ENCODE peak calls at places on chromosomes 16 and 17, in six cellular contexts. P, H, B, M, L and W are unnamed samples.
A peak's percentile ranks its signal among the peaks of the same experiment; 100 is the strongest.

GRCh38 chr16:78770353-78771091 is 671.1 kb downstream of the WWOX start:
- DNase-seq in M (no peak), P (no peak), H (no peak), B (peak; percentile 72), L (peak; percentile 27), W (no peak)

GRCh38 chr17:2053380-2054261 is 1.3 kb upstream of the HIC1 start:
- DNase-seq in P (no peak), L (no peak), B (peak; percentile 78), H (no peak), M (peak; percentile 76), W (peak; percentile 91)

GRCh38 chr16:52545544-52546262 is 1.2 kb downstream of the TOX3 start:
- DNase-seq in M (no peak), P (no peak), B (no peak), H (no peak), L (no peak), W (no peak)

GRCh38 chr17:73956595-73957465 is 246.6 kb upstream of the RPL38 start:
- DNase-seq in L (no peak), P (no peak), M (no peak), H (no peak), B (peak; percentile 27), W (no peak)

GRCh38 chr17:7060165-7060890 is 16.4 kb upstream of the SLC16A11 start:
- DNase-seq in L (no peak), M (peak; percentile 100), H (peak; percentile 92), P (no peak), B (no peak), W (no peak)

GRCh38 chr16:66359012-66359411 is 7.5 kb upstream of the CDH5 start:
- DNase-seq in L (no peak), P (no peak), B (no peak), M (peak; percentile 82), H (peak; percentile 63), W (no peak)

GRCh38 chr17:2239882-2240430 is 63.6 kb downstream of the SMG6 start:
- DNase-seq in B (peak; percentile 63), M (peak; percentile 92), P (no peak), H (peak; percentile 74), L (no peak), W (no peak)

GRCh38 chr16:50305441-50306061 is 39.2 kb downstream of the ADCY7 start:
- DNase-seq in B (no peak), L (no peak), M (no peak), P (no peak), H (no peak), W (peak; percentile 82)

GRCh38 chr16:17252064-17252463 is 218.7 kb downstream of the XYLT1 start:
- DNase-seq in H (no peak), P (no peak), L (no peak), M (no peak), B (no peak), W (no peak)

GRCh38 chr16:3148256-3149192 is 13.7 kb downstream of the ZNF213 start:
- DNase-seq in H (no peak), L (no peak), M (no peak), P (no peak), B (no peak), W (no peak)

GRCh38 chr16:70717065-70717464 is 31.2 kb upstream of the MTSS2 start:
- DNase-seq in H (no peak), L (no peak), P (no peak), B (no peak), M (no peak), W (no peak)

GRCh38 chr16:70715860-70716357 is 30.1 kb upstream of the MTSS2 start:
- DNase-seq in M (no peak), L (no peak), B (no peak), P (peak; percentile 55), H (no peak), W (no peak)

GRCh38 chr16:70714526-70715112 is 28.8 kb upstream of the MTSS2 start:
- DNase-seq in M (no peak), L (no peak), B (no peak), H (no peak), P (no peak), W (no peak)

GRCh38 chr16:70713781-70714180 is 27.9 kb upstream of the MTSS2 start:
- DNase-seq in P (no peak), M (no peak), L (no peak), H (no peak), B (no peak), W (no peak)

DNA sequence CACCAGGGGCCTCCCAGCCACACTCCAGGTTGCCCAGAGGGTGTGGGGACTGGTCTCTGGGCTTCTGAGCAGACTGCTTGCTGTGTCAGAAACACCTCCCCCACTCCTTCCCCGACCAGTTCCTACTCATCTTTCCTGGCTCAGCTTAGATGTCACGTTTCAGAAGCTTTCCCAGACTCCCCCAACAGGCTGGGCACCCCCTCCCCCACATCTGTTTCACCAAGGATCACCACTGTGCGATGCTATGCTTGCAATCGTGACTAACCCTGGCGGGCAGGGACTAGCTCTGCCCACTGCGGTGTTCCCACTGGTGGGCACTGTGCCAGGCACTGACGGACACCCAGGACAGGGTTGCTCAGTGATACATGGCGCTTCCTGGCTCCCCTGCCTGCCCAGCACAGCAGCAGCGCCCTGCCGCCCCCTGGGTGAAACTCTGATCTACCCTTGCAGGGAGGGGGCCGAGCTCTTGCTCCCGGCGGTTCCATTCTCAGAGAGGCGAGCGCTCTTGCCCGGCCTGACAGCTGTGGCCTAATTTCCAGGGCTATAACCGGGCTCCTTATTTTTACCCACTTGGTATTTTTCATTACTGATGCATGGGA is 29.4 kb upstream of the MTSS2 start:
- DNase-seq in M (no peak), P (peak; percentile 91), H (peak; percentile 95), B (peak; percentile 77), L (peak; percentile 51), W (peak; percentile 98)
- TF ChIP-seq CTCF in M (no peak), P (no peak), H (peak; percentile 58), B (peak; percentile 7), L (no peak), W (no peak)

GRCh38 chr16:46690281-46691178 is 1.1 kb downstream of the ORC6 start:
- DNase-seq in L (no peak), H (no peak), P (no peak), M (peak; percentile 25), B (no peak), W (no peak)
- TF ChIP-seq CTCF in L (no peak), H (no peak), P (no peak), M (no peak), B (no peak), W (no peak)

GRCh38 chr17:19677736-19678379 is 29.3 kb downstream of the ALDH3A2 start:
- DNase-seq in M (no peak), P (no peak), B (no peak), H (no peak), L (no peak), W (peak; percentile 23)

GRCh38 chr17:19671433-19671832 is 22.9 kb downstream of the ALDH3A2 start:
- DNase-seq in B (no peak), P (no peak), H (no peak), L (no peak), M (no peak), W (peak; percentile 15)

GRCh38 chr17:19676901-19677300 is 28.4 kb downstream of the ALDH3A2 start:
- DNase-seq in M (no peak), B (no peak), P (no peak), L (no peak), H (no peak), W (peak; percentile 17)

GRCh38 chr17:19670906-19671305 is 22.4 kb downstream of the ALDH3A2 start:
- DNase-seq in B (no peak), P (no peak), M (no peak), H (no peak), L (no peak), W (no peak)

DNA sequence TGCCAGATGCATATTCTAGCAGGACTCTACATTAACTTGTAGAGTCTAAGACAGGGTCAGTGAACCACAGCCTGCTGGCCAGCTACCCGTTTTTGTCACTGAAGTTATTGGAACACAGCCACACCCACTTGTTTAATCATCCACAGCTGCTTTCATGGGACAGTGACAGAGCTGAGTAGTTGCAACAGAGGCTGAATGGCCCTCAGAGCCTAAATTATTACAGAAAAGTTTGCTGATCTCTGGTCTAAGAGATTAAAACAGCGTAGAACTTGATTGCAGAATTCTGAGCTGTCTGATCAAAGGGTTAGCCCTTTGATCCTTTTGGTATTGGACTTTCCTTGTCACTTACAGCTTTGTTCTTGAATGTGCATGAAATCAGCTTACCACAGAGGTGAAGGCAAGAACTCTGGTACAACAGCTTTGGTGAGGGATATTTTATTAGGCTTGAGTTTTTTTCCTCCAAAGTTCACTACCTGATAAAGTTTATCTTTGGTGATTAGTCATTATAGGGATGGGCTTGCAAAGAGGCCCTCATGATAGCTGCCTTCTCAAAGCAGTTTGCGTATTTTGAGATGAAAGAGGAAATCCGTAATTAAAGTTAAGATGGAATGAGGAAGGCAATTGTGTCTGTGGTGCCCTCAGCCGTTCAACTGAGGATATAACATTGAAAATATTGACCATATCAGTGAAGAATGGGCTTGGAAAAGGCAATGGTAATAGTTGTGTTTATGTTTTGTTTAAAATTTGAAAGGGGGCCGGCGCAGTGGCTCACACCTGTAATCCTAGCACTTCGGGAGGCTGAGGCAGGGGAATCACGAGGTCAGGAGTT is 23.7 kb downstream of the ALDH3A2 start:
- DNase-seq in L (no peak), M (peak; percentile 11), B (peak; percentile 48), H (no peak), P (no peak), W (no peak)
- TF ChIP-seq CTCF in L (no peak), M (no peak), B (no peak), H (peak; percentile 30), P (no peak), W (no peak)

DNA sequence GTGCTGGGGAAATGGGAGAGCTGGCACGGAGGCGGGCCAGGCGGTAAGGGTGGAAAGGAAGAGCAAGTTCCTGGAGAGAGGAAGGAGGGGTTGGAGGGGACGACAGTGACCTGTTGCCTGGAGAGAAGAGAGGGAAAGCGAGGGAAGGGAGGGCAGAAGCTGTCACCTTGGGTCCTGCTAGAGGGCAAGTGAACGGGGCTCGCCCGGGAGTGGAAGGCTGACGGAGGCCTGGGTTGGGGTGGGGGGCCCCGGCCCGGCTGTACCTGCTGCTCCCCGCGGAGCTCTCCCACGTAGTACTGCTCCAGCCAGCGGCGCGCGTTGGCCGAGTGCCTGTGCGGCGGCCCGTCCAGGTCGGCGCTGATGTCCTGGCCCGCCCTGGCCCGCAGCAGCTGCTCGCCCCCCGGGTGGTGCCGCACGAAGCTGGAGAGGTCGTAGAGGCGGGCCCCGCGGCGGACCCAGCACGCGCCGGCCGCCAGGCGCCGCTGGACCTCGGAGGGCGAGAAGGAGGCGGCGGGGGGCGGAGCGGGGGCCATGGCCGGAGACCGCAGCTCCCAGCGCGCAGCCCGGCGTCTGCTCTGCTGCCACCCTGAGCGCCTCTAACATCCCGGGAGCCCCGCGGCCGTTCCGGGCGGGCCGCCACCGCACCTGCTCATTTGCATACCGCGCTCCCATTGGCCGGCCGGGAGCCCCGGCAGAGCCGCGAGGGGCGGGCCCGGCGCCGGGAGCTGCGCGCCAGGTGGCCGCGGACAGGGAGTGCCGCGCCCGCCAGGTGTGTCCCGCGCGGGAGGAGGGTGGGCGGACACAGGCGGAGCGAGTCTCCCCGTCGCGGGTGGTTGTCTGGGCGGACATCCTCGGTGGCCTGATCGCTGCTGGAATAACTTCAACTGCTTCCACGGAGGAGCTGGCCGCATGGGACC is at the start of gene FA2H:
- DNase-seq in P (peak; percentile 87), L (peak; percentile 79), M (peak; percentile 27), H (peak; percentile 23), B (peak; percentile 49), W (peak; percentile 87)
- TF ChIP-seq CTCF in P (no peak), L (no peak), M (peak; percentile 36), H (peak; percentile 40), B (peak; percentile 49), W (peak; percentile 51)

GRCh38 chr16:84183911-84184310 is 2.9 kb downstream of the TAF1C start:
- DNase-seq in M (peak; percentile 51), L (no peak), B (no peak), H (no peak), P (no peak), W (no peak)
- TF ChIP-seq CTCF in M (peak; percentile 80), L (no peak), B (peak; percentile 57), H (peak; percentile 28), P (no peak), W (no peak)

GRCh38 chr17:50787106-50787505 is 19.8 kb upstream of the ANKRD40CL start:
- DNase-seq in M (no peak), P (peak; percentile 81), H (peak; percentile 72), L (no peak), B (no peak), W (no peak)
- TF ChIP-seq CTCF in M (no peak), P (no peak), H (no peak), L (no peak), B (no peak), W (no peak)